ENCODE peak calls at places on chromosome 2, in four cellular contexts. P, B, V and A are unnamed samples. For H3K4me1, the result is how much of the 10 kb centered on the place peaks cover.

GRCh38 chr2:46268196-46268595 is 29.0 kb upstream of the EPAS1 start:
- DNase-seq in V (no peak), P (no peak), B (no peak), A (peak)

GRCh38 chr2:236167297-236168109 is 683 bp downstream of the GBX2 start:
- DNase-seq in B (peak), V (no peak), P (peak), A (no peak)

GRCh38 chr2:84395819-84396218 is 63.3 kb downstream of the SUCLG1 start:
- DNase-seq in V (no peak), B (no peak), P (no peak), A (no peak)

GRCh38 chr2:10619643-10620042 is 70.1 kb downstream of the NOL10 start:
- DNase-seq in B (no peak), V (no peak), P (no peak), A (no peak)

GRCh38 chr2:100281521-100282438 is 40.5 kb downstream of the LONRF2 start:
- DNase-seq in V (no peak), P (no peak), B (no peak), A (no peak)

GRCh38 chr2:197209274-197209673 is 101.3 kb downstream of the ANKRD44 start:
- DNase-seq in B (no peak), V (no peak), P (no peak), A (no peak)

GRCh38 chr2:173612354-173612753 is 257.7 kb downstream of the CDCA7 start:
- DNase-seq in B (no peak), P (no peak), V (no peak), A (no peak)

GRCh38 chr2:204731996-204732395 is 186.7 kb downstream of the PARD3B start:
- DNase-seq in P (no peak), V (no peak), B (no peak), A (no peak)

GRCh38 chr2:65604246-65604645 is 171.8 kb upstream of the SPRED2 start:
- DNase-seq in B (no peak), P (no peak), V (no peak), A (no peak)

GRCh38 chr2:231933916-231934401 is 7.8 kb upstream of the NPPC start:
- DNase-seq in V (no peak), B (peak), P (no peak), A (no peak)

GRCh38 chr2:136006658-136007057 is 21.2 kb upstream of the DARS1 start:
- DNase-seq in B (no peak), P (no peak), V (no peak), A (no peak)

GRCh38 chr2:167293172-167293781 is 405.0 kb downstream of the XIRP2 start:
- DNase-seq in V (peak), P (no peak), B (no peak), A (peak)

GRCh38 chr2:198438326-198438725 is 633.9 kb downstream of the PLCL1 start:
- DNase-seq in P (no peak), V (no peak), B (no peak), A (no peak)

GRCh38 chr2:99085400-99085799 is 56.1 kb upstream of the C2orf15 start:
- DNase-seq in V (no peak), B (no peak), P (no peak), A (peak)

GRCh38 chr2:136188086-136188485 is 70.1 kb upstream of the CXCR4 start:
- DNase-seq in P (no peak), B (no peak), V (no peak), A (no peak)

GRCh38 chr2:77521931-77522470 is at the start of gene LRRTM4:
- DNase-seq in P (no peak), V (no peak), B (no peak), A (no peak)

GRCh38 chr2:1266311-1266710 is 147.0 kb upstream of the TPO start:
- DNase-seq in P (no peak), V (no peak), B (no peak), A (no peak)

GRCh38 chr2:70143314-70144150 is 47.3 kb downstream of the C2orf42 start:
- DNase-seq in V (peak), B (no peak), P (no peak), A (peak)

GRCh38 chr2:221997100-221997499 is 301.7 kb downstream of the PAX3 start:
- DNase-seq in P (peak), B (no peak), V (no peak), A (no peak)

GRCh38 chr2:74958277-74959105 is at the start of gene POLE4:
- DNase-seq in V (peak), P (peak), B (peak), A (peak)

GRCh38 chr2:234071664-234072063 is 21.2 kb downstream of the SPP2 start:
- DNase-seq in V (no peak), P (no peak), B (no peak), A (no peak)

DNA sequence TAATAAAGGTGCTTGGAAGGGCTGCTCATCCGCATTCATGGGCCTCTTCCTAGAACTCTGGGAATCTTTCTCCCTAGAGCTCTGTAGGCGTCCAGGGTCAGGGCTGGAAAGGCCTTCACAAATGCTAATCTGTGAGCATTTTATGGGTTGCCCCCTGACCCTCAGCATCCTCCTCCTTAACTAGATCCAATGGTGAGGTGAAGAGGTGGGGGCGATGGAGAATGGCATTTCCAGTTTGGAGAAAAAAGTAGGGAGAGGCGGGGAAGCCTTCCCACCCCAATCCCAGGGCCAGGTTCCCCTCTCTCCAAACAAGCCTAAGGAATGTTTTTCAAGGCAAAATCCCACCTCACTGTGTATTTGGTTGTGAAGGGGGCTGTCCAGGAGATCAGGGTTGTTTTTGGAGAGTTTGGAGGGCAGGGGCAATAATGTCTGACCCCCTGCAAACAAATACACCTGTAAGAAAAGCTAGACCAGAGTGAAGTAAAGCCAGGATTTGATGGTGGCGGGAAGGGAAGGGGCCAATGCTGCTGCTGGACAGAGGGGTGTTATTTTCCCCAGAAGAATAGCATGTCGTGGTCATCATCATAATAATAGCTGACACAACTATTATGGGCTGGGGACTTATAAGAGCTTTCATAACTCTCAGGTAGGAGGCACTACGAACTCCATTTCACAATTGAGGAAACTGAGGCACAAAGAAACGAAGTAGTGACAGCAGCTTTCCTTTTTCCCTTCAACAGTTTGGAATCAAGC is 1.4 kb upstream of the MYCN start:
- DNase-seq in P (no peak), V (no peak), B (no peak), A (no peak)
- H3K4me3 ChIP-seq in P (no peak), V (peak), B (no peak), A (peak)

GRCh38 chr2:158998486-158999248 is 30.2 kb downstream of the TANC1 start:
- DNase-seq in V (no peak), B (no peak), P (no peak), A (no peak)
- H3K4me1 ChIP-seq in V (half or more), B (under half), P (half or more), A (under half)

GRCh38 chr2:121902171-121902591 is 146.7 kb downstream of the TSN start:
- DNase-seq in V (no peak), B (no peak), P (no peak), A (no peak)
- TF ChIP-seq CTCF in V (no peak), B (no peak), P (no peak), A (no peak)

DNA sequence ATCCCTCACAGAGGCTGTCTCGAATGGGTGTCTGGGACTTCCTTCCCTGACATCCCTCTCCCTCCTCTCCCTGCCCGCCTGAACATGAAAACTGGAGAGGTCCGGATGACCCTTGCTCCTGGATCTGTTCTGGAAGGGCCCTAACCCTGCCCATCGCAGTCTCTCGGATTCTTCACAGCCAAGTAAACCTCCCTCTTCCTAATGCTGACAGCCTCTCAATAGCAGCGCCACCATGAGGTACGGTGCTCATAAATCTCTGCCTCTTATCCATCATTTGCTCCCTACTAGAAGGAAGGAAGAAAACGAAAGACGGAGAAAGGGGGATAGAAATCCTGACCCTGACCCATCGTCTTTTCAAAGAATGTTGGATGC is 257.9 kb downstream of the BCL11A start:
- DNase-seq in B (no peak), V (no peak), P (no peak), A (no peak)
- H3K4me3 ChIP-seq in B (no peak), V (no peak), P (no peak), A (no peak)

GRCh38 chr2:121476714-121477113 is 54.0 kb upstream of the RNU4ATAC start:
- DNase-seq in V (no peak), P (no peak), B (no peak), A (no peak)
- H3K4me1 ChIP-seq in V (under half), P (under half), B (under half), A (under half)